ENCODE peak calls at places on chromosome X, in eight cellular contexts. N is stimulated activated CD4-positive, alpha-beta T cell treated with anti-CD3 and anti-CD28 coated beads, Interleukin-4, amount 100 ng/mL, for 1 hour; L is activated T-helper 2 cell treated with anti-CD3 and anti-CD28 coated beads, Interferon-gamma antibody, Interleukin-2, Interleukin-4, amounts not matched to agents 10 μg/mL and 5 μg/mL and 100 μg/mL, durations not matched to agents 14 hours and 24 hours and 36 hours; W is ELF-1; C is neuronal stem cell; U is kidney tubule cell; R is fibroblast of pulmonary artery; Y is activated gamma-delta T cell treated with Interleukin-2 at 50 U/mL for 16 hours. P is an unnamed sample.

GRCh38 chrX:130110379-130111219 is at the start of gene ELF4:
- DNase-seq in R (peak), W (peak), C (no peak), Y (peak), L (peak), N (peak), U (peak), P (peak)

GRCh38 chrX:81390244-81390643 is 188.3 kb downstream of the SH3BGRL start:
- DNase-seq in Y (no peak), W (no peak), N (no peak), R (no peak), L (no peak), U (no peak), C (no peak), P (no peak)

GRCh38 chrX:7294483-7294882 is 146.5 kb upstream of the PUDP start:
- DNase-seq in R (no peak), C (no peak), U (no peak), W (no peak), Y (no peak), N (no peak), L (no peak), P (no peak)

GRCh38 chrX:153665726-153666306 is 7.8 kb downstream of the PNCK start:
- DNase-seq in W (no peak), Y (no peak), N (no peak), L (no peak), R (no peak), C (no peak), U (no peak), P (no peak)

GRCh38 chrX:150044556-150044955 is 106.3 kb upstream of the EOLA2 start:
- DNase-seq in C (no peak), N (no peak), R (peak), L (no peak), W (peak), U (no peak), Y (no peak), P (no peak)

GRCh38 chrX:39472161-39472560 is 625.6 kb downstream of the BCOR start:
- DNase-seq in W (no peak), U (no peak), C (no peak), Y (no peak), L (no peak), N (no peak), R (no peak), P (no peak)

GRCh38 chrX:6917666-6918065 is 229.8 kb upstream of the STS start:
- DNase-seq in C (peak), L (no peak), R (no peak), Y (no peak), U (no peak), W (peak), N (no peak), P (no peak)

GRCh38 chrX:13763489-13763888 is 28.9 kb downstream of the OFD1 start:
- DNase-seq in R (no peak), L (no peak), C (no peak), W (no peak), Y (no peak), N (no peak), U (no peak), P (no peak)

GRCh38 chrX:133297284-133297683 is 79.1 kb upstream of the TFDP3 start:
- DNase-seq in W (no peak), R (peak), Y (no peak), L (no peak), U (peak), N (no peak), C (no peak), P (no peak)

GRCh38 chrX:110168585-110168984 is 149.3 kb downstream of the AMMECR1 start:
- DNase-seq in Y (no peak), C (no peak), L (no peak), U (no peak), N (no peak), R (peak), W (no peak), P (no peak)

GRCh38 chrX:70454441-70455365 is 10.1 kb downstream of the DLG3 start:
- DNase-seq in Y (peak), C (peak), R (peak), N (peak), U (peak), W (peak), L (peak), P (peak)

GRCh38 chrX:84219551-84219950 is 31.6 kb upstream of the RPS6KA6 start:
- DNase-seq in L (no peak), Y (no peak), C (no peak), U (peak), W (no peak), R (no peak), N (no peak), P (no peak)

GRCh38 chrX:12894074-12894691 is 12.2 kb upstream of the TLR8 start:
- DNase-seq in C (no peak), Y (peak), W (peak), U (peak), R (peak), N (peak), L (peak), P (peak)

GRCh38 chrX:43666301-43666912 is 10.3 kb downstream of the MAOA start:
- DNase-seq in Y (no peak), U (no peak), R (no peak), W (no peak), N (no peak), C (no peak), L (no peak), P (no peak)

GRCh38 chrX:43940811-43941210 is 32.4 kb downstream of the NDP start:
- DNase-seq in U (peak), L (no peak), W (peak), C (no peak), R (peak), Y (no peak), N (no peak), P (no peak)

GRCh38 chrX:104113237-104113965 is 1.1 kb downstream of the ZCCHC18 start:
- DNase-seq in L (peak), N (peak), Y (peak), W (peak), C (peak), R (peak), U (peak), P (peak)

GRCh38 chrX:124726313-124726712 is 379.9 kb downstream of the SH2D1A start:
- DNase-seq in L (no peak), R (no peak), Y (no peak), C (no peak), N (no peak), W (no peak), U (no peak), P (no peak)

GRCh38 chrX:101383679-101384078 is 2.3 kb downstream of the BTK start:
- DNase-seq in N (no peak), W (no peak), C (no peak), L (no peak), R (no peak), Y (no peak), U (no peak), P (peak)

GRCh38 chrX:14010566-14010965 is 19.1 kb downstream of the GEMIN8 start:
- DNase-seq in R (no peak), W (no peak), C (no peak), U (no peak), L (no peak), Y (no peak), N (no peak), P (no peak)

GRCh38 chrX:108091878-108092291 is 307 bp downstream of the ATG4A start:
- DNase-seq in U (peak), Y (no peak), C (no peak), N (no peak), W (no peak), R (no peak), L (no peak), P (peak)

GRCh38 chrX:53287493-53288138 is 6.2 kb upstream of the IQSEC2 start:
- DNase-seq in U (peak), R (peak), N (peak), Y (peak), C (no peak), W (peak), L (no peak), P (peak)

GRCh38 chrX:110657073-110657472 is 138.5 kb downstream of the CHRDL1 start:
- DNase-seq in W (peak), U (no peak), C (no peak), Y (no peak), L (no peak), R (no peak), N (no peak), P (no peak)

GRCh38 chrX:73943572-73943899 is 360.4 kb upstream of the ZCCHC13 start:
- DNase-seq in L (no peak), N (no peak), R (peak), C (no peak), W (no peak), Y (no peak), U (no peak), P (peak)